ENCODE peak calls at places on chromosomes 13 and 19, in nine cellular contexts. D, E, J, A, Q, I, K, G and N are unnamed samples.
A peak's percentile ranks its signal among the peaks of the same experiment; 100 is the strongest.

GRCh38 chr19:51441410-51442390 is 16.6 kb downstream of the SIGLEC8 start:
- DNase-seq in D (no peak), E (no peak), J (peak; percentile 46), A (peak; percentile 74), Q (peak; percentile 95), I (peak; percentile 79), K (no peak), G (no peak), N (no peak)

GRCh38 chr19:8512115-8512967 is 1.6 kb downstream of the ZNF414 start:
- DNase-seq in D (no peak), E (no peak), J (no peak), A (no peak), Q (peak; percentile 78), I (no peak), K (peak; percentile 67), G (no peak), N (no peak)

GRCh38 chr19:6667114-6667627 is 2.8 kb downstream of the TNFSF14 start:
- DNase-seq in D (no peak), E (no peak), J (no peak), A (no peak), Q (no peak), I (peak; percentile 7), K (no peak), G (no peak), N (no peak)

GRCh38 chr13:68736961-68737360 is 1370.7 kb upstream of the ATXN8OS start:
- DNase-seq in D (peak; percentile 24), E (no peak), J (no peak), A (no peak), Q (no peak), I (no peak), K (no peak), G (no peak), N (no peak)

GRCh38 chr19:294819-295686 is 3.9 kb upstream of the PLPP2 start:
- DNase-seq in D (no peak), E (no peak), J (peak; percentile 72), A (no peak), Q (peak; percentile 82), I (no peak), K (no peak), G (peak; percentile 83), N (peak; percentile 18)

GRCh38 chr19:34503546-34504272 is 22.2 kb downstream of the WTIP start:
- DNase-seq in D (no peak), E (no peak), J (no peak), A (no peak), Q (no peak), I (no peak), K (no peak), G (no peak), N (no peak)

GRCh38 chr19:30227071-30227621 is 145.0 kb upstream of the ZNF536 start:
- DNase-seq in D (no peak), E (no peak), J (no peak), A (no peak), Q (peak; percentile 58), I (no peak), K (no peak), G (no peak), N (no peak)

GRCh38 chr13:80547885-80548284 is 207.0 kb upstream of the SPRY2 start:
- DNase-seq in D (peak; percentile 26), E (no peak), J (no peak), A (no peak), Q (no peak), I (no peak), K (no peak), G (no peak), N (no peak)

GRCh38 chr19:21092107-21092506 is 10.1 kb downstream of the ZNF714 start:
- DNase-seq in D (peak; percentile 12), E (no peak), J (no peak), A (no peak), Q (no peak), I (no peak), K (no peak), G (no peak), N (no peak)

GRCh38 chr19:17953316-17953801 is 13.5 kb upstream of the KCNN1 start:
- DNase-seq in D (no peak), E (no peak), J (no peak), A (no peak), Q (no peak), I (no peak), K (no peak), G (no peak), N (no peak)

GRCh38 chr13:31046711-31047279 is 114.3 kb downstream of the TEX26 start:
- DNase-seq in D (peak; percentile 20), E (peak; percentile 27), J (no peak), A (no peak), Q (no peak), I (no peak), K (no peak), G (peak; percentile 34), N (peak; percentile 86)

GRCh38 chr19:6045108-6045507 is 65.2 kb downstream of the RFX2 start:
- DNase-seq in D (no peak), E (no peak), J (no peak), A (no peak), Q (no peak), I (no peak), K (no peak), G (no peak), N (no peak)

GRCh38 chr13:26015276-26015934 is 36.4 kb downstream of the SHISA2 start:
- DNase-seq in D (no peak), E (no peak), J (no peak), A (no peak), Q (no peak), I (no peak), K (no peak), G (no peak), N (no peak)

GRCh38 chr19:11560404-11560988 is 1.5 kb upstream of the ELOF1 start:
- DNase-seq in D (peak; percentile 66), E (peak; percentile 45), J (peak; percentile 71), A (peak; percentile 34), Q (peak; percentile 91), I (peak; percentile 66), K (peak; percentile 77), G (no peak), N (peak; percentile 55)

GRCh38 chr19:49212302-49212701 is 54.7 kb downstream of the TRPM4 start:
- DNase-seq in D (no peak), E (no peak), J (no peak), A (no peak), Q (no peak), I (no peak), K (no peak), G (no peak), N (no peak)

GRCh38 chr19:47421844-47422395 is 2.6 kb upstream of the MEIS3 start:
- DNase-seq in D (no peak), E (no peak), J (no peak), A (no peak), Q (no peak), I (no peak), K (no peak), G (peak; percentile 79), N (peak; percentile 78)

GRCh38 chr13:51318876-51319275 is 20.6 kb upstream of the SERPINE3 start:
- DNase-seq in D (no peak), E (no peak), J (no peak), A (no peak), Q (no peak), I (no peak), K (no peak), G (no peak), N (no peak)

GRCh38 chr19:13208131-13208963 is 58.1 kb downstream of the IER2 start:
- DNase-seq in D (peak; percentile 61), E (no peak), J (no peak), A (peak; percentile 32), Q (peak; percentile 87), I (peak; percentile 70), K (no peak), G (peak; percentile 56), N (no peak)

GRCh38 chr19:22784051-22784450 is at the start of gene ZNF99:
- DNase-seq in D (no peak), E (peak; percentile 4), J (no peak), A (no peak), Q (no peak), I (no peak), K (no peak), G (no peak), N (peak; percentile 13)

GRCh38 chr13:30711837-30712236 is 23.5 kb upstream of the ALOX5AP start:
- DNase-seq in D (no peak), E (no peak), J (no peak), A (no peak), Q (no peak), I (no peak), K (no peak), G (no peak), N (no peak)

GRCh38 chr19:48837081-48837524 is 812 bp upstream of the HSD17B14 start:
- DNase-seq in D (peak; percentile 83), E (peak; percentile 53), J (peak; percentile 92), A (peak; percentile 69), Q (peak; percentile 92), I (peak; percentile 73), K (peak; percentile 51), G (peak; percentile 85), N (peak; percentile 79)

GRCh38 chr19:6686628-6686975 is 16.6 kb upstream of the TNFSF14 start:
- DNase-seq in D (no peak), E (no peak), J (no peak), A (no peak), Q (no peak), I (no peak), K (no peak), G (no peak), N (no peak)

GRCh38 chr13:73325351-73326214 is 266.8 kb downstream of the KLF5 start:
- DNase-seq in D (no peak), E (no peak), J (no peak), A (no peak), Q (no peak), I (no peak), K (no peak), G (no peak), N (no peak)

GRCh38 chr19:19866599-19867248 is 1.0 kb downstream of the ZNF253 start:
- DNase-seq in D (no peak), E (no peak), J (peak; percentile 66), A (peak; percentile 35), Q (peak; percentile 83), I (peak; percentile 46), K (no peak), G (peak; percentile 74), N (no peak)